ENCODE peak calls at places on chromosome 5, in six cellular contexts. M is astrocyte; W is IMR-90; X is effector memory CD4-positive, alpha-beta T cell; Y is PC-9; V is left ventricle myocardium inferior. Q is an unnamed sample.

GRCh38 chr5:76787237-76787636 is 31.6 kb upstream of the F2RL1 start:
- DNase-seq in M (peak; percentile 97), W (peak; percentile 95), Y (peak; percentile 81), V (peak; percentile 44), X (no peak), Q (no peak)

GRCh38 chr5:1944408-1944807 is 61.7 kb upstream of the IRX4 start:
- DNase-seq in W (no peak), V (no peak), Y (no peak), X (no peak), M (no peak), Q (no peak)

GRCh38 chr5:10595678-10596309 is 31.9 kb downstream of the ANKRD33B start:
- DNase-seq in Y (peak; percentile 93), X (no peak), W (peak; percentile 92), M (peak; percentile 86), V (no peak), Q (no peak)

GRCh38 chr5:112703866-112704820 is 33.5 kb upstream of the APC start:
- DNase-seq in Y (no peak), X (no peak), V (peak; percentile 39), M (peak; percentile 89), W (peak; percentile 40), Q (no peak)

GRCh38 chr5:152688561-152689274 is 283.6 kb upstream of the NMUR2 start:
- DNase-seq in X (no peak), W (peak; percentile 11), M (peak; percentile 99), V (no peak), Y (peak; percentile 60), Q (no peak)

GRCh38 chr5:38316544-38317224 is 58.3 kb downstream of the EGFLAM start:
- DNase-seq in Y (no peak), W (peak; percentile 44), X (no peak), M (no peak), V (peak; percentile 18), Q (no peak)

GRCh38 chr5:84237126-84237525 is 147.6 kb downstream of the EDIL3 start:
- DNase-seq in W (no peak), Y (no peak), X (no peak), M (no peak), V (no peak), Q (no peak)

GRCh38 chr5:127870914-127871313 is 167.7 kb downstream of the CCDC192 start:
- DNase-seq in W (no peak), Y (no peak), V (peak; percentile 77), X (no peak), M (no peak), Q (no peak)

GRCh38 chr5:179699640-179700298 is 1.0 kb downstream of the CANX start:
- DNase-seq in X (no peak), W (peak; percentile 36), Y (no peak), M (peak; percentile 27), V (no peak), Q (no peak)

GRCh38 chr5:13606051-13606450 is 338.4 kb downstream of the DNAH5 start:
- DNase-seq in Y (peak; percentile 95), W (peak; percentile 42), X (no peak), M (peak; percentile 9), V (no peak), Q (no peak)

GRCh38 chr5:101995585-101995984 is 300.5 kb downstream of the SLCO4C1 start:
- DNase-seq in V (no peak), Y (peak; percentile 78), W (no peak), X (no peak), M (no peak), Q (no peak)

GRCh38 chr5:128665747-128666355 is 127.8 kb upstream of the FBN2 start:
- DNase-seq in V (no peak), Y (no peak), X (no peak), M (no peak), W (no peak), Q (no peak)

GRCh38 chr5:85278193-85278592 is 893.5 kb upstream of the EDIL3 start:
- DNase-seq in V (no peak), X (no peak), Y (no peak), W (no peak), M (no peak), Q (no peak)

GRCh38 chr5:5340206-5340729 is 82.2 kb upstream of the ICE1 start:
- DNase-seq in M (peak; percentile 95), Y (peak; percentile 61), V (peak; percentile 42), X (no peak), W (peak; percentile 83), Q (no peak)

GRCh38 chr5:90967443-90967842 is 408.8 kb downstream of the ADGRV1 start:
- DNase-seq in Y (no peak), W (no peak), M (no peak), V (no peak), X (no peak), Q (no peak)

GRCh38 chr5:93589812-93590215 is 6.8 kb downstream of the NR2F1 start:
- DNase-seq in W (no peak), V (no peak), M (no peak), X (no peak), Y (no peak), Q (no peak)

GRCh38 chr5:40365357-40366330 is 314.1 kb upstream of the PTGER4 start:
- DNase-seq in Y (no peak), W (peak; percentile 6), X (no peak), M (no peak), V (no peak), Q (no peak)

GRCh38 chr5:125835293-125836172 is 587.7 kb upstream of the GRAMD2B start:
- DNase-seq in Y (no peak), V (peak; percentile 20), W (peak; percentile 40), X (no peak), M (peak; percentile 47), Q (no peak)

GRCh38 chr5:139789116-139789844 is 6.3 kb upstream of the PSD2 start:
- DNase-seq in M (no peak), X (no peak), Y (no peak), W (no peak), V (no peak), Q (no peak)

GRCh38 chr5:542693-543311 is 18.6 kb upstream of the SLC9A3 start:
- DNase-seq in Y (no peak), W (no peak), X (no peak), M (no peak), V (peak; percentile 11), Q (no peak)

GRCh38 chr5:151624486-151624885 is 33.4 kb upstream of the FAT2 start:
- DNase-seq in Y (no peak), W (no peak), V (no peak), X (no peak), M (peak; percentile 17), Q (no peak)

GRCh38 chr5:6328173-6328572 is 50.2 kb downstream of the MED10 start:
- DNase-seq in Y (peak; percentile 63), W (peak; percentile 1), M (peak; percentile 0), X (no peak), V (no peak), Q (no peak)

DNA sequence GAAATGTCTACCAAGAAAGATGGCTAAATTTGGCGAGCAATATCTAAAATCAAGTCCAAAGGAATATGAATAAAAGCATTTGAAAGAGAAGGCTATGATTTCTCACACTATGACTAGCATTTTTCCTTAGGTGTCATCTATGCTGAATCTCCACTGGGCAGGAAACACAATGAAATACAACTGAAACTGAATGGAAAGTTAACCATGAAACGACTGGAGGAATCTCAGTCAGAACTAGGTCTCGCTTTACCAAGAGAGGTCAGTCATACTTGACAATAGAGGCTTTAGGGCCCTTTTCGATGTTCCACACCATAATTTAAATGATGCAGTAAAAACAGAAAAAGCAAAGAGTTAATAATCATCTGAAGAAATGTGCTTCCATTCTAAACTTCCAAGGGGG is 339.0 kb downstream of the PDE4D start:
- DNase-seq in W (no peak), M (no peak), X (no peak), Y (no peak), V (no peak), Q (no peak)
- H3K4me1 ChIP-seq in W (no peaks in the 10 kb centered on the region), M (no peaks in the 10 kb centered on the region), X (no peaks in the 10 kb centered on the region), Y (peaks cover 10% of the 10 kb centered on the region), V (no peaks in the 10 kb centered on the region), Q (no peaks in the 10 kb centered on the region)

GRCh38 chr5:80139573-80139972 is 104.4 kb downstream of the THBS4 start:
- DNase-seq in W (no peak), V (no peak), M (no peak), X (no peak), Y (no peak), Q (no peak)

GRCh38 chr5:80141681-80142080 is 106.5 kb downstream of the THBS4 start:
- DNase-seq in M (no peak), Y (no peak), V (no peak), W (no peak), X (no peak), Q (no peak)

GRCh38 chr5:80142996-80143395 is 107.8 kb downstream of the THBS4 start:
- DNase-seq in M (no peak), W (no peak), V (no peak), Y (no peak), X (no peak), Q (no peak)

GRCh38 chr5:80141147-80141671 is 106.1 kb downstream of the THBS4 start:
- DNase-seq in V (peak; percentile 89), X (no peak), W (peak; percentile 15), M (no peak), Y (no peak), Q (no peak)

GRCh38 chr5:80140496-80140895 is 105.3 kb downstream of the THBS4 start:
- DNase-seq in M (no peak), Y (no peak), X (no peak), W (no peak), V (no peak), Q (no peak)
- H3K27ac ChIP-seq in M (no peak overlapping the region), Y (peak overlapping the region; percentile 26), X (peak overlapping the region; percentile 58), W (no peak overlapping the region), V (peak overlapping the region; percentile 90), Q (peak overlapping the region; percentile 40)

GRCh38 chr5:142320427-142320732 is 4.4 kb downstream of the SPRY4 start:
- DNase-seq in M (no peak), X (no peak), V (no peak), W (no peak), Y (no peak), Q (no peak)
- H3K4me1 ChIP-seq in M (peaks cover 62% of the 10 kb centered on the region), X (peaks cover 28% of the 10 kb centered on the region), V (peaks cover 88% of the 10 kb centered on the region), W (peaks cover 39% of the 10 kb centered on the region), Y (peaks cover 53% of the 10 kb centered on the region), Q (peaks cover 35% of the 10 kb centered on the region)

GRCh38 chr5:71596169-71596568 is 9.0 kb downstream of the MCCC2 start:
- DNase-seq in X (no peak), V (no peak), W (peak; percentile 8), M (no peak), Y (no peak), Q (no peak)

GRCh38 chr5:71597001-71597400 is 9.9 kb downstream of the MCCC2 start:
- DNase-seq in W (no peak), Y (no peak), X (no peak), M (no peak), V (no peak), Q (no peak)

GRCh38 chr5:71600783-71601182 is 13.6 kb downstream of the MCCC2 start:
- DNase-seq in M (no peak), W (no peak), V (no peak), Y (no peak), X (no peak), Q (no peak)

DNA sequence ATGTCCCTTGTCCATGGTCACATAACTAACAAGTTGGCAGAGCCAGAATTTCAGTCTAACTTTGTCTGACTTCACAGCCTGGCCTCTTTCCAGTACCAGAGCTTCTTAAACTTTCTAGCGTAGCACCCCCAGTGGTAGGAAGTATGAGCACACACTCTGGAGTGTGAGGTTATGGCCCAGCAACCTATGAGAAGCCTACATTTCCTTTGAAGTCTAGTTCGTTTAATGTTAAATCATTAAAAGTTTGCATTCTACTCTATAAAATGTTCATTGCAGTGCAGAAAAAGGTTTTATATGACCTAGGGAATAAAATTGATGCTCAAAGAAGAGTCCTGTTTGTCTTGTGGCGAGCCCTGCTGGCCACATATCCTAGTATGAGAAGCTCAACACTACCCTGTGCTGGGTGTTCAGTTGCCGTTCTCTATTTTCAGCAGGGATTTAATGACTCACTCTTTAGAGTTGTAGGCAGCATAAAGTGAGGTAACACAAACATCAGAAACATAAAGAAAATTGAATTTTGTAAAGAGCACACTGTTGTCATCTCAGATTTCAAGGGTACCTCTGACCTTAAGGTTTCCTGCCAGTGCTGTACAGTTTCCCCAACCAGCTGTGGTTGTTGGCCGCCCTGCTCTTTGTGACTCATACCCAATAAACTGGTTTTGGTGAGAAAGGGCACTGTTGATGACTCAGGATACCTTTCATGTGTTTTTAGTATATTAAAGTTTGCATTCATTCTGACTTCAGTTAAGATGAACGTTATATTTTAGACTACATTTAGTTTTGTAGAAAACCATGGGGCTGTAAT is 14.3 kb downstream of the MCCC2 start:
- DNase-seq in W (peak; percentile 98), Y (peak; percentile 97), X (peak; percentile 61), M (peak; percentile 94), V (no peak), Q (peak; percentile 58)
- H3K27ac ChIP-seq in W (peak overlapping the region; percentile 3), Y (peak overlapping the region; percentile 79), X (peak overlapping the region; percentile 36), M (peak overlapping the region; percentile 75), V (peak overlapping the region; percentile 86), Q (peak overlapping the region; percentile 53)